ENCODE peak calls at places on chromosomes 5 and 9, in ten cellular contexts. S, C, J, H, O, V, E, F, R and U are unnamed samples.

GRCh38 chr9:129273941-129274709 is 96.1 kb upstream of the IER5L start:
- DNase-seq in J (no peak), C (peak; percentile 33), E (no peak), S (no peak), H (no peak), R (no peak), O (peak; percentile 3), V (no peak), F (no peak), U (no peak)

GRCh38 chr5:94017579-94017978 is 276.2 kb upstream of the POU5F2 start:
- DNase-seq in O (no peak), H (no peak), E (no peak), C (no peak), J (no peak), F (no peak), R (peak; percentile 11), S (no peak), V (peak; percentile 29), U (no peak)

GRCh38 chr5:5671823-5672222 is 249.3 kb downstream of the ICE1 start:
- DNase-seq in J (no peak), R (no peak), F (no peak), E (no peak), O (no peak), C (no peak), V (no peak), S (no peak), H (no peak), U (no peak)

GRCh38 chr5:143635146-143635752 is 176.7 kb upstream of the HMHB1 start:
- DNase-seq in O (no peak), H (no peak), S (no peak), R (peak; percentile 60), E (no peak), C (no peak), V (no peak), F (no peak), J (no peak), U (peak; percentile 25)

GRCh38 chr5:133873936-133874585 is 94.4 kb downstream of the C5orf15 start:
- DNase-seq in O (no peak), S (no peak), C (no peak), J (no peak), R (peak; percentile 36), V (peak; percentile 48), E (no peak), H (no peak), F (no peak), U (no peak)

GRCh38 chr9:123523828-123524227 is 167.8 kb downstream of the CRB2 start:
- DNase-seq in R (no peak), F (no peak), S (no peak), O (no peak), E (no peak), C (no peak), J (no peak), H (no peak), V (no peak), U (no peak)

GRCh38 chr5:68287976-68288755 is 72.6 kb downstream of the PIK3R1 start:
- DNase-seq in O (peak; percentile 88), V (peak; percentile 25), R (peak; percentile 62), S (no peak), E (peak; percentile 74), J (peak; percentile 80), C (peak; percentile 81), H (peak; percentile 76), F (peak; percentile 41), U (peak; percentile 75)

GRCh38 chr9:84975926-84976325 is 306.4 kb downstream of the NTRK2 start:
- DNase-seq in O (no peak), C (no peak), V (no peak), R (no peak), J (no peak), S (no peak), E (no peak), H (no peak), F (peak; percentile 59), U (no peak)

GRCh38 chr5:36614657-36615308 is 8.4 kb downstream of the SLC1A3 start:
- DNase-seq in S (no peak), V (no peak), R (peak; percentile 74), C (no peak), O (no peak), F (peak; percentile 9), H (no peak), J (no peak), E (no peak), U (no peak)

GRCh38 chr9:131282688-131283422 is 6.5 kb upstream of the FAM78A start:
- DNase-seq in C (no peak), R (peak; percentile 30), H (peak; percentile 54), F (no peak), V (no peak), J (no peak), S (no peak), O (peak; percentile 68), E (no peak), U (no peak)

GRCh38 chr5:129172561-129172960 is 78.0 kb downstream of the ISOC1 start:
- DNase-seq in V (peak; percentile 2), F (peak; percentile 45), E (no peak), R (peak; percentile 75), S (no peak), C (no peak), H (no peak), J (no peak), O (no peak), U (peak; percentile 5)
- TF ChIP-seq CTCF in V (no peak), F (peak; percentile 38), E (no peak), R (peak; percentile 33), S (no peak), C (no peak), H (peak; percentile 40), J (no peak), O (no peak), U (no peak)

GRCh38 chr5:79200573-79201183 is 35.3 kb upstream of the JMY start:
- DNase-seq in S (no peak), F (peak; percentile 29), H (no peak), J (peak; percentile 39), O (no peak), R (peak; percentile 25), E (no peak), C (no peak), V (no peak), U (peak; percentile 28)
- TF ChIP-seq CTCF in S (no peak), F (no peak), H (peak; percentile 50), J (peak; percentile 43), O (no peak), R (peak; percentile 59), E (peak; percentile 21), C (peak; percentile 22), V (peak; percentile 43), U (peak; percentile 30)

GRCh38 chr9:128257907-128258306 is 17.9 kb downstream of the GOLGA2 start:
- DNase-seq in O (no peak), E (no peak), H (no peak), F (no peak), V (no peak), S (no peak), J (no peak), C (no peak), R (no peak), U (no peak)

GRCh38 chr9:128260340-128260739 is 15.5 kb downstream of the GOLGA2 start:
- DNase-seq in O (no peak), H (no peak), E (no peak), F (no peak), C (no peak), J (no peak), R (no peak), V (no peak), S (no peak), U (no peak)

GRCh38 chr9:128257086-128257825 is 18.6 kb downstream of the GOLGA2 start:
- DNase-seq in J (no peak), H (no peak), F (no peak), C (no peak), O (no peak), S (no peak), E (no peak), R (no peak), V (no peak), U (no peak)

GRCh38 chr9:128258326-128258725 is 17.5 kb downstream of the GOLGA2 start:
- DNase-seq in F (no peak), E (no peak), R (no peak), O (no peak), V (no peak), J (no peak), H (no peak), C (no peak), S (no peak), U (no peak)

DNA sequence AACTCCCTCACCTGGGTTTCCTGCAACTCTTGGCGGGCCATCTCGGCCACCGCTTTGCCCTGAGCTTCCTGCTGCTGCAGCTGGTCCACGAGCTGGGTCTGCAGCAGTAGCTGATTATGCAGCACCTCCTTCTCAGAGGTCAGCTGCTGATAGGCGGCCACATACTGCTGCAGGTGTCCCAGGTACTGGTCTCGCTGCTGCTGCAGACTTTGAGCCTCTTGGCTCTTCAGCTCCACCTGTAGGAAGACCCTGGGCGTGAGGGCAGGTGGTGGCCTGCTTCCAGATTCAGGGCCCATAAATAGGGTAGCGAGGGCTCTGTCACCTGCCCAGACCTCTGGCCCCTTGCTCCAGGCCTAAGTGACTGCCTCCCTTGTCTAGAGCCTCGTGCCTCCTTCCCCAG is 16.7 kb downstream of the GOLGA2 start:
- DNase-seq in E (no peak), V (no peak), S (no peak), O (no peak), F (no peak), H (no peak), J (no peak), R (no peak), C (no peak), U (peak; percentile 4)
- TF ChIP-seq CTCF in E (no peak), V (no peak), S (no peak), O (no peak), F (no peak), H (no peak), J (no peak), R (no peak), C (no peak), U (no peak)

GRCh38 chr5:54947187-54947586 is 38.2 kb downstream of the ESM1 start:
- DNase-seq in H (no peak), C (no peak), F (no peak), S (no peak), J (no peak), O (no peak), R (no peak), E (no peak), V (no peak), U (no peak)

GRCh38 chr5:54942064-54942778 is 43.2 kb downstream of the ESM1 start:
- DNase-seq in E (no peak), R (peak; percentile 11), F (no peak), V (no peak), H (no peak), J (no peak), C (no peak), S (no peak), O (no peak), U (no peak)

GRCh38 chr5:54946306-54946705 is 39.1 kb downstream of the ESM1 start:
- DNase-seq in J (no peak), F (no peak), S (no peak), C (no peak), O (no peak), R (no peak), E (no peak), V (no peak), H (no peak), U (no peak)

DNA sequence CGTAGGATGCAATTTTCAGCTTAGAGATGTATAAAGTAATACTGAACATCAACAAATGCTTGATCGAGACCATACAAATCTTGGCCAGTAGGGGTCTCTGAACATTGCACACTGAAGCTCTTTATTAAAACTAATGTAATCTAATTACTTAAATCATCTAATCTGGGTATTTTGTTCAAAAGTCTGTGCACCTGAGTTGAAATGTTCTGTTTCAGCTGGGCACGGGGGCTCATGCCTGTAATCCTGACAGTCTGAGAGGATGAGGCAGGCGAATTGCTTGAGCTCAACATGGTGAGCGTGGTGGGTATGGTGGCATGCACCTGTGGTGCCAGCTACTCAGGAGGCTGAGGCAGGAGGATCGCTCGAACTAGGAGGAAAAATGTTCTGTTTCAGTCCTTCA is 41.0 kb downstream of the ESM1 start:
- DNase-seq in J (peak; percentile 31), E (no peak), V (peak; percentile 30), O (no peak), S (no peak), R (peak; percentile 61), C (no peak), F (peak; percentile 50), H (no peak), U (peak; percentile 21)
- TF ChIP-seq CTCF in J (peak; percentile 12), E (peak; percentile 40), V (peak; percentile 58), O (peak; percentile 58), S (peak; percentile 15), R (peak; percentile 73), C (peak; percentile 36), F (peak; percentile 69), H (peak; percentile 76), U (peak; percentile 67)